ENCODE peak calls at places on chromosomes 2 and 18, in ten cellular contexts. J is naive thymus-derived CD4-positive, alpha-beta T cell; F is aorta; H is right lobe of liver; X is CD8-positive, alpha-beta memory T cell; G is CD8-positive, alpha-beta T cell; Q is HCT116; D is CD4-positive, alpha-beta T cell; I is cardiac muscle cell; E is pancreas. L is an unnamed sample. For H3K27me3, the result is how much of the 10 kb centered on the place peaks cover.

GRCh38 chr2:170301606-170302005 is 123.7 kb downstream of the MYO3B start:
- DNase-seq in J (no peak), G (no peak), Q (no peak), X (no peak), D (no peak), E (no peak), H (no peak), I (no peak), F (no peak), L (no peak)

GRCh38 chr2:30165617-30166016 is 18.8 kb downstream of the YPEL5 start:
- DNase-seq in J (no peak), Q (no peak), H (no peak), E (no peak), X (no peak), G (no peak), I (no peak), F (no peak), D (no peak), L (no peak)

GRCh38 chr2:194686569-194686968 is 970.5 kb upstream of the SLC39A10 start:
- DNase-seq in Q (no peak), J (no peak), X (no peak), H (no peak), F (no peak), E (no peak), G (no peak), I (no peak), D (no peak), L (no peak)

GRCh38 chr2:177161741-177162440 is 50.7 kb upstream of the HNRNPA3 start:
- DNase-seq in D (no peak), E (no peak), I (peak), F (no peak), X (no peak), G (no peak), J (peak), H (no peak), Q (no peak), L (no peak)

GRCh38 chr18:70382032-70382431 is 93.2 kb downstream of the SOCS6 start:
- DNase-seq in F (no peak), E (no peak), X (no peak), I (no peak), D (no peak), J (no peak), Q (no peak), H (no peak), G (no peak), L (peak)

GRCh38 chr2:80154231-80154915 is 150.2 kb downstream of the LRRTM1 start:
- DNase-seq in E (no peak), I (no peak), G (no peak), Q (no peak), J (no peak), H (no peak), F (no peak), X (no peak), D (no peak), L (no peak)

GRCh38 chr2:32865399-32866068 is 81.2 kb upstream of the LTBP1 start:
- DNase-seq in D (no peak), X (no peak), H (no peak), J (no peak), Q (peak), G (no peak), I (peak), E (no peak), F (no peak), L (no peak)

GRCh38 chr2:241187101-241187690 is 1.3 kb upstream of the ANO7 start:
- DNase-seq in Q (no peak), G (no peak), J (no peak), D (no peak), E (no peak), H (no peak), F (no peak), I (no peak), X (no peak), L (no peak)

GRCh38 chr2:237201461-237202287 is 116.0 kb downstream of the COPS8 start:
- DNase-seq in Q (peak), F (no peak), D (no peak), X (no peak), H (no peak), J (no peak), G (no peak), I (peak), E (no peak), L (no peak)

GRCh38 chr2:165203689-165204559 is at the start of gene SCN3A:
- DNase-seq in X (no peak), G (no peak), F (no peak), I (peak), E (no peak), Q (peak), H (peak), J (no peak), D (no peak), L (no peak)

GRCh38 chr2:143140864-143141637 is 11.8 kb downstream of the ARHGAP15 start:
- DNase-seq in E (no peak), Q (no peak), J (no peak), X (no peak), H (no peak), G (no peak), I (no peak), F (no peak), D (no peak), L (no peak)

GRCh38 chr2:41854227-41854626 is 193.6 kb upstream of the PKDCC start:
- DNase-seq in J (no peak), X (no peak), D (no peak), Q (no peak), F (no peak), G (no peak), I (no peak), H (no peak), E (no peak), L (no peak)

DNA sequence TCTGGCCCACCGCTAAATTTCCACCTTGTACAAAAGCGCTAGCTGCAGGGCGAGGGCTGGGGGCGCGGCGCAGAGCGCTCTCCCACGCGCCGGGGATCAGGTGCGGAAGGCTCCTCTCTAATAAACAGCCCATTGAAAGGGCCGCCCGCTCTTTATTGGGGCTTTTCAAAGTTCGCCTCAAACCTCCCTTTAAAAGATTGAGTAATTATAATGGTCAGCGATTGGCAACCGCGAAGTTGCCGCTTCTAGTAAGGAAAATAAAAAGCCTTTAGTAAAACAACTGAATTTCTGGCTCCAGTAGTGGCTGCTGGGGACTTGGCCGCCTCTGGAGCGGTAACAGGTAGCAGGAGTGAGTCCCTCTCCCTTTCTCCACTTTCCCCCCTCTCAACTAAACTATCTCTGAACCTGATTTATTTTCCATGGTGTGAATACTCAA is 755 bp downstream of the NEUROD1 start:
- DNase-seq in I (no peak), J (no peak), G (no peak), F (no peak), X (no peak), D (no peak), H (no peak), E (no peak), Q (no peak), L (no peak)
- H3K27me3 ChIP-seq in I (half or more), J (under half), G (under half), F (under half), X (half or more), D (half or more), H (under half), E (half or more), Q (under half), L (half or more)

GRCh38 chr2:61566566-61566965 is 28.4 kb upstream of the XPO1 start:
- DNase-seq in E (no peak), G (no peak), F (no peak), J (no peak), I (no peak), D (no peak), Q (no peak), X (no peak), H (no peak), L (no peak)
- H3K27ac ChIP-seq in E (no peak), G (no peak), F (no peak), J (no peak), I (no peak), D (no peak), Q (no peak), X (no peak), H (no peak), L (no peak)

GRCh38 chr2:216820709-216821108 is 39.2 kb downstream of the TNP1 start:
- DNase-seq in Q (no peak), E (no peak), G (no peak), X (no peak), F (no peak), I (no peak), H (no peak), J (no peak), D (no peak), L (no peak)
- H3K27me3 ChIP-seq in Q (half or more), E (under half), G (under half), X (under half), F (under half), I (under half), H (under half), J (under half), D (under half), L (under half)

GRCh38 chr2:96861074-96861473 is 3.3 kb upstream of the ANKRD39 start:
- DNase-seq in E (no peak), H (no peak), X (no peak), I (no peak), G (no peak), J (no peak), Q (no peak), F (peak), D (no peak), L (no peak)
- H3K27ac ChIP-seq in E (no peak), H (no peak), X (no peak), I (no peak), G (no peak), J (no peak), Q (no peak), F (no peak), D (no peak), L (no peak)

GRCh38 chr2:160491922-160492371 is 1.7 kb downstream of the RBMS1 start:
- DNase-seq in E (no peak), J (no peak), G (no peak), H (no peak), Q (no peak), D (no peak), F (no peak), I (peak), X (no peak), L (no peak)

GRCh38 chr2:160493227-160494028 is at the start of gene RBMS1:
- DNase-seq in E (peak), H (peak), G (peak), D (peak), F (peak), J (peak), X (peak), Q (no peak), I (peak), L (peak)

GRCh38 chr2:160494243-160494642 is 636 bp upstream of the RBMS1 start:
- DNase-seq in F (no peak), I (peak), H (no peak), D (no peak), G (no peak), E (no peak), J (no peak), Q (no peak), X (no peak), L (no peak)

GRCh38 chr2:160490760-160491367 is 2.7 kb downstream of the RBMS1 start:
- DNase-seq in D (no peak), H (no peak), I (no peak), X (no peak), F (no peak), J (peak), Q (no peak), G (no peak), E (no peak), L (no peak)

DNA sequence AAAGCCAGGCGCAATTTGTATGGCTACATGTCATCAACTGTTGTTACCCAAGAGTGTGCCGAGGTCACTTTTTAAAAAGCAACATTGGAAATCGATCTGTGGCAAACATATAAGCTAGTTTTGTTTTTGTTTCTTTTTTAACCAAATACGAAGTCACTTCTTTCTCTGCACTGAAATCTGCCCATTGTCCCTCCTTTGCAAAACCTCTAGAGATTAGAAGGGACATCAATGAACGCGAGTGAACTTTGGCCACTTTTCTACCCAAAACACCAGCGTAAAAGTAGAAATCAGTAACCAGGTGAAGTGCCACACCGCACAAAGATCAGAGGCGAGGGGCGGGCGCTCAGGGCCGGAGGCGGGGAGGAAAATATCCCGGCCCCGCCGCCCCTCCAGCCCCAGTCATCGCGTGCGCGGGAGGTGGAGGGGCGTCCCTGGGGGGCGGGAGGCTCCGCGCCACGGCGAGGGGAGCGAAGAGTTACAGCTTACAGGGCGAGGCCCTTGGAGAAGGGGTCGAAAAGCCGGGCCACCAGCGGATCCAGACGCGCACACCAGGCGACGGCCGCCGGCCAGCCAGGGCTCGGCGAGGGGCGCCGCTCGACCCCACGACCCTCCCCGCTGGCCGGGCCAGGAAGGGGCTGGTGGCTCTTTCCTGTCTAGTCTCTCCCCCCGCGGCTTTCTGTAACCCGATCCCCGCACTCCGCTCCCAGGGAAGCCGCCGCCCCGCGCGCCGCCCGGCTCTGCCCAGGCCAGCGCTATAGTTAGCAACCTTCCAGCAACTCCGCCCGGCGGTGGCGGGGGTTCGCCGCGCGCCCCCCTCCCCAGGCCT is 993 bp downstream of the RBMS1 start:
- DNase-seq in G (peak), H (peak), F (peak), I (peak), Q (peak), J (peak), D (peak), E (peak), X (peak), L (peak)
- H3K27me3 ChIP-seq in G (under half), H (under half), F (under half), I (under half), Q (under half), J (under half), D (under half), E (under half), X (under half), L (under half)

GRCh38 chr2:84676295-84676694 is 160.0 kb downstream of the DNAH6 start:
- DNase-seq in D (no peak), E (no peak), X (no peak), I (no peak), J (no peak), Q (no peak), H (no peak), G (no peak), F (no peak), L (no peak)

GRCh38 chr2:84674586-84674985 is 158.3 kb downstream of the DNAH6 start:
- DNase-seq in J (no peak), I (no peak), F (no peak), Q (no peak), G (no peak), E (no peak), D (no peak), H (no peak), X (no peak), L (no peak)

GRCh38 chr2:84674099-84674498 is 157.8 kb downstream of the DNAH6 start:
- DNase-seq in X (no peak), Q (no peak), J (no peak), H (peak), I (no peak), G (no peak), D (no peak), E (no peak), F (no peak), L (no peak)

GRCh38 chr2:84678214-84678613 is 161.9 kb downstream of the DNAH6 start:
- DNase-seq in Q (no peak), F (no peak), D (no peak), H (no peak), I (no peak), E (no peak), J (peak), X (no peak), G (no peak), L (no peak)
- H3K27ac ChIP-seq in Q (no peak), F (no peak), D (no peak), H (no peak), I (no peak), E (no peak), J (no peak), X (no peak), G (no peak), L (no peak)

DNA sequence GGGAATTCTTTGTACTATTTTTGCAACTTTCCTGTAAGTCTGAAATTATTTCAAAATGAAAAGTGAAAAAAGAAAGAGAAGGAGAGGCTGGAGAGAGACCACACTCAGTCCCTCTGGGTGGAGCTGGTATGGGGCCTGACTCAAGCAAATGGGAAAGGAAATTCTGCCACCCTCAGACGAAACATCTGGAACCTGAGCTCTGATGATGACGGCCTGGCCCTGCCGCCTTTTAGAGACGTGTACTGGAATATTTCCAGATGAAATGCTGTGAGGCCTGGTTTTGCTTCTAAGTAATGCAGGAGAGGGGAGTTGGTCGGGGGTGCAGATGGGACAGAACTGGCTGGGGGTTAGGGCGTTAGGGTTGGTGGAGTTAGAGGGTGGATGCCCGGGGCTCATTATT is 57.4 kb upstream of the GLI2 start:
- DNase-seq in E (no peak), J (no peak), G (no peak), I (peak), H (no peak), Q (no peak), X (no peak), D (no peak), F (no peak), L (no peak)
- H3K27me3 ChIP-seq in E (under half), J (under half), G (under half), I (under half), H (under half), Q (under half), X (under half), D (under half), F (under half), L (under half)

L was measured in lower lobe of right lung.